ENCODE peak calls at places on chromosomes 6 and 20, in four cellular contexts. C, S, R and F are unnamed samples.

GRCh38 chr20:688809-689208 is 13.2 kb upstream of the SCRT2 start:
- DNase-seq in S (no peak), C (no peak), R (no peak), F (peak; percentile 41)

GRCh38 chr6:25089442-25089841 is 153.7 kb upstream of the RIPOR2 start:
- DNase-seq in R (no peak), C (no peak), S (no peak), F (no peak)

GRCh38 chr20:16115891-16116577 is 457.2 kb downstream of the KIF16B start:
- DNase-seq in C (no peak), R (no peak), S (no peak), F (no peak)

GRCh38 chr20:20489623-20490341 is 121.9 kb downstream of the INSM1 start:
- DNase-seq in C (no peak), R (no peak), S (no peak), F (no peak)

GRCh38 chr20:62751551-62752150 is 43.0 kb downstream of the NTSR1 start:
- DNase-seq in C (no peak), S (no peak), R (no peak), F (no peak)

GRCh38 chr20:12965880-12966270 is 42.9 kb upstream of the SPTLC3 start:
- DNase-seq in S (no peak), R (no peak), C (no peak), F (no peak)

GRCh38 chr6:93677297-93677965 is 258.1 kb upstream of the EPHA7 start:
- DNase-seq in S (no peak), C (no peak), R (no peak), F (no peak)

GRCh38 chr6:83071023-83071422 is 3.6 kb downstream of the DOP1A start:
- DNase-seq in C (no peak), S (no peak), R (no peak), F (no peak)

GRCh38 chr6:15443119-15443518 is 197.2 kb downstream of the JARID2 start:
- DNase-seq in C (no peak), S (no peak), R (no peak), F (no peak)

GRCh38 chr20:12110711-12111110 is 193.0 kb downstream of the BTBD3 start:
- DNase-seq in R (no peak), S (no peak), C (no peak), F (no peak)

GRCh38 chr6:117288083-117288715 is 22.8 kb downstream of the VGLL2 start:
- DNase-seq in R (no peak), C (no peak), S (no peak), F (no peak)

GRCh38 chr6:38115633-38116022 is 296.1 kb downstream of the ZFAND3 start:
- DNase-seq in C (no peak), R (no peak), S (no peak), F (no peak)

GRCh38 chr6:74334722-74335121 is 638.7 kb downstream of the CD109 start:
- DNase-seq in C (no peak), S (no peak), R (no peak), F (no peak)

GRCh38 chr6:16741112-16742016 is 19.9 kb downstream of the ATXN1 start:
- DNase-seq in R (no peak), C (no peak), S (no peak), F (no peak)

GRCh38 chr20:3819413-3820047 is 817 bp upstream of the AP5S1 start:
- DNase-seq in C (no peak), R (no peak), S (no peak), F (no peak)

GRCh38 chr6:20126102-20126752 is 86.0 kb downstream of the MBOAT1 start:
- DNase-seq in C (no peak), S (no peak), R (no peak), F (no peak)

GRCh38 chr20:63467294-63468083 is 5.0 kb downstream of the KCNQ2 start:
- DNase-seq in S (no peak), R (no peak), C (no peak), F (no peak)

GRCh38 chr6:14758421-14759043 is 487.3 kb upstream of the JARID2 start:
- DNase-seq in S (peak; percentile 57), R (no peak), C (no peak), F (no peak)

GRCh38 chr20:53946106-53946505 is 124.3 kb downstream of the BCAS1 start:
- DNase-seq in S (no peak), C (no peak), R (no peak), F (no peak)

GRCh38 chr6:157198425-157199279 is 124.7 kb downstream of the TMEM242 start:
- DNase-seq in R (no peak), S (peak; percentile 91), C (no peak), F (no peak)

GRCh38 chr6:36852481-36853147 is 13.4 kb upstream of the CPNE5 start:
- DNase-seq in R (no peak), C (no peak), S (no peak), F (peak; percentile 57)

GRCh38 chr6:100267721-100268123 is 197.0 kb downstream of the SIM1 start:
- DNase-seq in R (no peak), C (no peak), S (no peak), F (no peak)

GRCh38 chr6:3190056-3190455 is 32.7 kb upstream of the TUBB2A start:
- DNase-seq in S (no peak), C (no peak), R (no peak), F (no peak)

GRCh38 chr6:106475280-106475679 is 114.8 kb downstream of the CRYBG1 start:
- DNase-seq in C (no peak), S (no peak), R (no peak), F (no peak)

GRCh38 chr6:1224514-1224913 is 87.4 kb upstream of the FOXQ1 start:
- DNase-seq in C (no peak), S (no peak), R (no peak), F (no peak)

GRCh38 chr20:36093025-36093803 is 61.3 kb upstream of the EPB41L1 start:
- DNase-seq in R (no peak), S (peak; percentile 72), C (peak; percentile 18), F (peak; percentile 83)

GRCh38 chr6:3340358-3340798 is 81.6 kb downstream of the PSMG4 start:
- DNase-seq in C (no peak), S (no peak), R (no peak), F (no peak)

GRCh38 chr20:12090920-12091319 is 173.2 kb downstream of the BTBD3 start:
- DNase-seq in C (no peak), R (no peak), S (no peak), F (no peak)

GRCh38 chr20:37265152-37265551 is 3.5 kb upstream of the GHRH start:
- DNase-seq in R (no peak), S (no peak), C (no peak), F (no peak)

GRCh38 chr6:137740347-137740746 is 126.7 kb upstream of the TNFAIP3 start:
- DNase-seq in S (no peak), R (no peak), C (no peak), F (no peak)

GRCh38 chr6:106783631-106784566 is 154.5 kb downstream of the QRSL1 start:
- DNase-seq in R (no peak), C (no peak), S (no peak), F (no peak)

GRCh38 chr6:87943191-87943590 is 104.5 kb upstream of the SPACA1 start:
- DNase-seq in S (no peak), C (no peak), R (no peak), F (no peak)

GRCh38 chr6:166625356-166625755 is 1.7 kb downstream of the RPS6KA2 start:
- DNase-seq in R (no peak), C (no peak), S (no peak), F (no peak)

GRCh38 chr20:46129955-46130481 is 11.9 kb downstream of the CD40 start:
- DNase-seq in R (no peak), C (no peak), S (peak; percentile 10), F (no peak)

GRCh38 chr20:49887251-49887827 is 28.0 kb downstream of the SPATA2 start:
- DNase-seq in R (no peak), C (no peak), S (no peak), F (no peak)

GRCh38 chr6:89063881-89064280 is 16.7 kb upstream of the PNRC1 start:
- DNase-seq in S (no peak), C (no peak), R (no peak), F (no peak)

GRCh38 chr6:3351837-3352524 is 93.2 kb downstream of the PSMG4 start:
- DNase-seq in R (no peak), S (no peak), C (no peak), F (no peak)

GRCh38 chr6:81891869-81892268 is 139.4 kb upstream of the TENT5A start:
- DNase-seq in S (no peak), R (no peak), C (no peak), F (no peak)

GRCh38 chr20:52410182-52410647 is 218.6 kb upstream of the ZFP64 start:
- DNase-seq in R (no peak), C (peak; percentile 19), S (no peak), F (peak; percentile 74)

GRCh38 chr6:119587537-119587936 is 238.0 kb upstream of the MAN1A1 start:
- DNase-seq in C (no peak), R (no peak), S (no peak), F (no peak)